ENCODE peak calls at places on chromosomes 16 and 17, in nine cellular contexts. One of them, this sample, is unnamed. For H3K4me1, the result is how much of the 10 kb centered on the place peaks cover.

GRCh38 chr17:47980516-47980915 is 9.6 kb downstream of the CDK5RAP3 start:
- DNase-seq in tibial nerve: no peak
- DNase-seq in prostate gland: no peak
- DNase-seq in adrenal gland: no peak
- DNase-seq in Peyer's patch: no peak
- DNase-seq in spleen: no peak
- DNase-seq in testis: no peak
- DNase-seq in A549: no peak
- DNase-seq in ovary: no peak
- DNase-seq in this sample: no peak

GRCh38 chr16:4244254-4244812 is 2.5 kb upstream of the SRL start:
- DNase-seq in testis: no peak
- DNase-seq in tibial nerve: no peak
- DNase-seq in A549: no peak
- DNase-seq in prostate gland: no peak
- DNase-seq in Peyer's patch: no peak
- DNase-seq in adrenal gland: no peak
- DNase-seq in spleen: no peak
- DNase-seq in ovary: no peak
- DNase-seq in this sample: peak

GRCh38 chr17:41631025-41631889 is 6.9 kb upstream of the KRT17 start:
- DNase-seq in Peyer's patch: peak
- DNase-seq in adrenal gland: no peak
- DNase-seq in ovary: no peak
- DNase-seq in tibial nerve: no peak
- DNase-seq in testis: no peak
- DNase-seq in spleen: no peak
- DNase-seq in prostate gland: no peak
- DNase-seq in A549: no peak
- DNase-seq in this sample: no peak

GRCh38 chr16:71847096-71847495 is 1.3 kb downstream of the ATXN1L start:
- DNase-seq in spleen: no peak
- DNase-seq in testis: no peak
- DNase-seq in tibial nerve: no peak
- DNase-seq in adrenal gland: no peak
- DNase-seq in Peyer's patch: no peak
- DNase-seq in prostate gland: no peak
- DNase-seq in A549: no peak
- DNase-seq in ovary: no peak
- DNase-seq in this sample: no peak

GRCh38 chr17:48100591-48101011 is 677 bp downstream of the CBX1 start:
- DNase-seq in Peyer's patch: no peak
- DNase-seq in adrenal gland: peak
- DNase-seq in prostate gland: peak
- DNase-seq in tibial nerve: peak
- DNase-seq in A549: peak
- DNase-seq in testis: peak
- DNase-seq in ovary: peak
- DNase-seq in spleen: no peak
- DNase-seq in this sample: peak

GRCh38 chr17:12549499-12549901 is 116.2 kb upstream of the MYOCD start:
- DNase-seq in testis: no peak
- DNase-seq in tibial nerve: no peak
- DNase-seq in A549: no peak
- DNase-seq in ovary: no peak
- DNase-seq in adrenal gland: no peak
- DNase-seq in Peyer's patch: no peak
- DNase-seq in spleen: no peak
- DNase-seq in prostate gland: no peak
- DNase-seq in this sample: no peak

GRCh38 chr16:69693916-69694315 is 32.4 kb downstream of the NQO1 start:
- DNase-seq in spleen: no peak
- DNase-seq in A549: no peak
- DNase-seq in tibial nerve: no peak
- DNase-seq in adrenal gland: no peak
- DNase-seq in ovary: no peak
- DNase-seq in Peyer's patch: no peak
- DNase-seq in testis: no peak
- DNase-seq in prostate gland: no peak
- DNase-seq in this sample: no peak

GRCh38 chr16:84380405-84380804 is 12.1 kb downstream of the ATP2C2 start:
- DNase-seq in prostate gland: peak
- DNase-seq in adrenal gland: no peak
- DNase-seq in Peyer's patch: peak
- DNase-seq in ovary: no peak
- DNase-seq in A549: no peak
- DNase-seq in tibial nerve: no peak
- DNase-seq in spleen: peak
- DNase-seq in testis: no peak
- DNase-seq in this sample: no peak

GRCh38 chr16:85593503-85594195 is 19.5 kb upstream of the GSE1 start:
- DNase-seq in prostate gland: no peak
- DNase-seq in adrenal gland: no peak
- DNase-seq in ovary: no peak
- DNase-seq in spleen: no peak
- DNase-seq in Peyer's patch: no peak
- DNase-seq in A549: no peak
- DNase-seq in testis: no peak
- DNase-seq in tibial nerve: no peak
- DNase-seq in this sample: no peak

GRCh38 chr16:25785361-25785760 is 93.6 kb downstream of the HS3ST4 start:
- DNase-seq in prostate gland: no peak
- DNase-seq in adrenal gland: no peak
- DNase-seq in testis: no peak
- DNase-seq in ovary: no peak
- DNase-seq in Peyer's patch: no peak
- DNase-seq in A549: no peak
- DNase-seq in spleen: no peak
- DNase-seq in tibial nerve: no peak
- DNase-seq in this sample: no peak

GRCh38 chr17:69574257-69575197 is 160.0 kb downstream of the MAP2K6 start:
- DNase-seq in A549: no peak
- DNase-seq in adrenal gland: no peak
- DNase-seq in ovary: peak
- DNase-seq in tibial nerve: no peak
- DNase-seq in testis: no peak
- DNase-seq in spleen: no peak
- DNase-seq in prostate gland: no peak
- DNase-seq in Peyer's patch: no peak
- DNase-seq in this sample: no peak

GRCh38 chr16:82152641-82153094 is 17.4 kb downstream of the MPHOSPH6 start:
- DNase-seq in testis: no peak
- DNase-seq in spleen: no peak
- DNase-seq in adrenal gland: peak
- DNase-seq in A549: no peak
- DNase-seq in prostate gland: peak
- DNase-seq in ovary: no peak
- DNase-seq in tibial nerve: no peak
- DNase-seq in Peyer's patch: no peak
- DNase-seq in this sample: no peak

DNA sequence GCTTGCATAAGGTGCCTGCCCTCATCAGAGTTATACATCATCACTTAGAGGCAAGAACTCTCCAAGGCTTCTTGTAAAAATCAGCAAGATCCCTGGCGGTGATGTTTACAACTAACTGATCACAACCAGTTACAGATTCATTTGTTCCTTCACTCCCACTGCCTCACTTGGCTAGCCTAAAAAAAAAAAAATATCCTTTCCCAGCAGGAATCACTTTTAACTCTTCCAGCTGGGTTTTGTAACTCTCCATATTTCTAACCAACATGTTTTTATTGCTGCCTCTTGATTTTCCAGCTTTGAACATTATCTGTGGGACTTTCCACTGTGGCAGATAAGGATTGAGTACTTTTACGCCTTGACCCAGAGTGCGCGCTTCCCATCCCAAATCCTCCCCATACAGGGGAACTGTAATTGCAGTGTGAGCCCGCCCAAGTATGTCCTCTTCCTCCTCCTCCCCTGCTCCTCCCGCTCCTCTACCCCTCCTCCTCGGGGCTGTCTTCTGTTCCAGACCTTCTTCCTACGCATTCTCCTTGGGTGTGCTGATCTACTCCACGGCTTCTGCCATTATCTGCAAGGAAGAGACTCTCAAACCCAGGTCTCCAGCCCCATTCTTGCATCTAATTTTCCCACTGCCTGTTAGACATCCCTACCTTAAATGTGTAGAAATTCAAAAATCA is 43.4 kb downstream of the CYB5D2 start:
- DNase-seq in testis: peak
- DNase-seq in Peyer's patch: no peak
- DNase-seq in adrenal gland: no peak
- DNase-seq in spleen: no peak
- DNase-seq in prostate gland: peak
- DNase-seq in tibial nerve: no peak
- DNase-seq in A549: no peak
- DNase-seq in ovary: peak
- DNase-seq in this sample: no peak
- TF ChIP-seq POLR2A in testis: no peak
- TF ChIP-seq POLR2A in Peyer's patch: no peak
- TF ChIP-seq POLR2A in adrenal gland: no peak
- TF ChIP-seq POLR2A in spleen: no peak
- TF ChIP-seq POLR2A in prostate gland: no peak
- TF ChIP-seq POLR2A in tibial nerve: no peak
- TF ChIP-seq POLR2A in A549: no peak
- TF ChIP-seq POLR2A in ovary: no peak
- TF ChIP-seq POLR2A in this sample: no peak

DNA sequence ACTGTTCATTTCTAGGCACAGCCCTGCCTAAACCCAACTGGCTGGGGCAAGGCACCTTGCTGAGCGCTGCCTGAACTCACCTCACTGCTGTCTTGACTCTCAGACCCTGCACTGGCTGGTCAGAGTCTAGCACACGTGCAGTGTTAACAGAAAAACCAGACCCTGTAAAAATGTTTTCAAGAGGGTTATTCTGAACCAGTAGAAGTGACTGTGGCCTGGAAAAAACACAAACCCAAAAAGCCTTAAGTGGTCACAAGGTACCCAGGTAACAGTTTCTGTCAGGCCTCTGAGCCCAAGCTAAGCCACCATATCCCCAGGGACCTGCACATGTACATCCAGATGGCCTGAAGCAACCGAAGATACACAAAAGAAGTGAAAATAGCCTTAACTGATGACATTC is 6.1 kb upstream of the EIF4A3 start:
- DNase-seq in testis: no peak
- DNase-seq in Peyer's patch: no peak
- DNase-seq in adrenal gland: no peak
- DNase-seq in ovary: no peak
- DNase-seq in spleen: no peak
- DNase-seq in prostate gland: no peak
- DNase-seq in tibial nerve: no peak
- DNase-seq in A549: no peak
- DNase-seq in this sample: no peak
- H3K4me1 ChIP-seq in testis: under half
- H3K4me1 ChIP-seq in Peyer's patch: under half
- H3K4me1 ChIP-seq in adrenal gland: under half
- H3K4me1 ChIP-seq in ovary: under half
- H3K4me1 ChIP-seq in spleen: under half
- H3K4me1 ChIP-seq in prostate gland: under half
- H3K4me1 ChIP-seq in tibial nerve: under half
- H3K4me1 ChIP-seq in A549: under half
- H3K4me1 ChIP-seq in this sample: under half

GRCh38 chr17:7864995-7865650 is 7.3 kb downstream of the CYB5D1 start:
- DNase-seq in ovary: no peak
- DNase-seq in prostate gland: no peak
- DNase-seq in spleen: no peak
- DNase-seq in Peyer's patch: no peak
- DNase-seq in tibial nerve: no peak
- DNase-seq in adrenal gland: no peak
- DNase-seq in testis: no peak
- DNase-seq in A549: no peak
- DNase-seq in this sample: no peak
- H3K4me3 ChIP-seq in ovary: no peak
- H3K4me3 ChIP-seq in prostate gland: no peak
- H3K4me3 ChIP-seq in spleen: no peak
- H3K4me3 ChIP-seq in Peyer's patch: no peak
- H3K4me3 ChIP-seq in tibial nerve: no peak
- H3K4me3 ChIP-seq in adrenal gland: no peak
- H3K4me3 ChIP-seq in testis: no peak
- H3K4me3 ChIP-seq in A549: no peak
- H3K4me3 ChIP-seq in this sample: no peak

GRCh38 chr16:720990-721764 is at the start of gene ANTKMT:
- DNase-seq in spleen: peak
- DNase-seq in Peyer's patch: peak
- DNase-seq in adrenal gland: peak
- DNase-seq in ovary: peak
- DNase-seq in prostate gland: peak
- DNase-seq in tibial nerve: peak
- DNase-seq in A549: peak
- DNase-seq in testis: peak
- DNase-seq in this sample: peak

GRCh38 chr16:724188-725040 is 1.8 kb downstream of the CCDC78 start:
- DNase-seq in adrenal gland: no peak
- DNase-seq in testis: no peak
- DNase-seq in tibial nerve: no peak
- DNase-seq in Peyer's patch: no peak
- DNase-seq in ovary: no peak
- DNase-seq in prostate gland: no peak
- DNase-seq in spleen: no peak
- DNase-seq in A549: no peak
- DNase-seq in this sample: no peak

GRCh38 chr16:721765-722481 is 977 bp downstream of the ANTKMT start:
- DNase-seq in ovary: no peak
- DNase-seq in A549: no peak
- DNase-seq in testis: no peak
- DNase-seq in spleen: peak
- DNase-seq in adrenal gland: no peak
- DNase-seq in Peyer's patch: no peak
- DNase-seq in prostate gland: no peak
- DNase-seq in tibial nerve: no peak
- DNase-seq in this sample: no peak

GRCh38 chr16:723695-724094 is 2.5 kb downstream of the CCDC78 start:
- DNase-seq in ovary: no peak
- DNase-seq in A549: no peak
- DNase-seq in tibial nerve: no peak
- DNase-seq in Peyer's patch: no peak
- DNase-seq in adrenal gland: no peak
- DNase-seq in testis: no peak
- DNase-seq in spleen: no peak
- DNase-seq in prostate gland: no peak
- DNase-seq in this sample: no peak

DNA sequence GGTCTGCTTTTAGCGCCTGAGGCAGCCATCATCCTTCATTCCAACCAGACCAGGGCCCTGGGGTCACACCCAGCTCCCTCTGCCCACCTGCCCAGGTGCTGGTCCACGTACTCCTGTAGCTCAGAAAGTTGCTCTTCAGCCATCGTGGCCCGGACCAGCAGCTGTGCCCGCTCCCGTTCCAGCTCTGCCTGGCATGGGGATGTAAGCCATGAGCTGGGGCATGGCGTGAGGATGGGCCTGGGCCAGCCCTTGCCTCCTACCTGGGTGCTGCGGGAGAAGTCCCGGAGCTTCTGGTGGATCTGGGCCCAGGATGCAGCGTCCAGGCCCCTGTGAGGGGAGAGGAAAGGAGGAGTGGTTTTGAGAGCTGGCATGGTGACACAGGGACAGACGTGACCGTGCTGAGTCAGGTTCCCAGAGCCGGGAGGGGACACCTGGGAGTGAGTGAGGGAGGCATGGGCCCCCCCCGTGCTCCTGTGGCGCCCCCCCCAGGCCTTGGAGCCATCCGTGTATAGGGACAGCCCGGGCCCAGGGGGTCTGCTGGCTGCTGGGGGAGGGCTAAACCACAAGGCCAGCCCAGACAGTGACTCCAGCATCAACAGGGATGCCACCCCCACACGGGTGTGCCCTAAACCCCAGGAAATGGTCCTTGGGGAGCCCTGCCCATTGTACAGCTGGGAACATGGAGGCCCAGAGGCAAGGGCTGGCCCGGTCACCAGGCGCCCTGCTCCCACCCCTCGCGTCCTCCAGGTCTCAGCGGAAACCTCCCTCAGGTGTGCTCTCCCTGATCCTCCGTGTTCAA is 2.1 kb downstream of the ANTKMT start:
- DNase-seq in adrenal gland: no peak
- DNase-seq in testis: no peak
- DNase-seq in prostate gland: no peak
- DNase-seq in spleen: no peak
- DNase-seq in Peyer's patch: no peak
- DNase-seq in A549: no peak
- DNase-seq in tibial nerve: no peak
- DNase-seq in ovary: no peak
- DNase-seq in this sample: no peak
- TF ChIP-seq POLR2A in adrenal gland: no peak
- TF ChIP-seq POLR2A in testis: no peak
- TF ChIP-seq POLR2A in prostate gland: no peak
- TF ChIP-seq POLR2A in spleen: no peak
- TF ChIP-seq POLR2A in Peyer's patch: no peak
- TF ChIP-seq POLR2A in A549: no peak
- TF ChIP-seq POLR2A in tibial nerve: no peak
- TF ChIP-seq POLR2A in ovary: no peak
- TF ChIP-seq POLR2A in this sample: no peak